ENCODE peak calls at places on chromosomes 4 and X, in four cellular contexts. A is BE2C; D is Panc1; C is CD8-positive, alpha-beta memory T cell. G is an unnamed sample.

GRCh38 chr4:64330143-64330542 is 79.1 kb downstream of the TECRL start:
- DNase-seq in C (no peak), D (no peak), A (no peak), G (no peak)

GRCh38 chr4:74266081-74266480 is 42.2 kb upstream of the EPGN start:
- DNase-seq in D (no peak), A (no peak), C (no peak), G (no peak)

GRCh38 chrX:31038585-31039326 is 33.1 kb downstream of the FTHL17 start:
- DNase-seq in C (no peak), D (no peak), A (peak; percentile 52), G (no peak)

GRCh38 chrX:119121341-119121740 is 6.3 kb downstream of the KIAA1210 start:
- DNase-seq in C (no peak), A (no peak), D (no peak), G (no peak)

GRCh38 chr4:173504181-173504503 is 25.9 kb downstream of the HAND2 start:
- DNase-seq in A (peak; percentile 55), C (no peak), D (no peak), G (no peak)

GRCh38 chrX:139077303-139078131 is 366.0 kb upstream of the FGF13 start:
- DNase-seq in D (peak; percentile 51), A (no peak), C (no peak), G (no peak)

GRCh38 chrX:118352566-118352965 is 6.7 kb downstream of the WDR44 start:
- DNase-seq in D (no peak), C (no peak), A (no peak), G (no peak)

GRCh38 chr4:76212851-76213414 is 691 bp downstream of the SCARB2 start:
- DNase-seq in A (no peak), D (no peak), C (peak; percentile 80), G (peak; percentile 46)

GRCh38 chr4:122044496-122044895 is 92.6 kb upstream of the TRPC3 start:
- DNase-seq in A (no peak), C (no peak), D (no peak), G (no peak)

GRCh38 chrX:71168134-71168533 is 23.5 kb downstream of the NLGN3 start:
- DNase-seq in D (no peak), A (no peak), C (no peak), G (no peak)
- H3K27me3 ChIP-seq in D (no peaks in the 10 kb centered on the region), A (no peaks in the 10 kb centered on the region), C (no peaks in the 10 kb centered on the region), G (no peaks in the 10 kb centered on the region)

GRCh38 chrX:16638533-16638932 is 11.4 kb upstream of the S100G start:
- DNase-seq in C (no peak), A (no peak), D (no peak), G (no peak)
- H3K27me3 ChIP-seq in C (no peaks in the 10 kb centered on the region), A (no peaks in the 10 kb centered on the region), D (no peaks in the 10 kb centered on the region), G (no peaks in the 10 kb centered on the region)

DNA sequence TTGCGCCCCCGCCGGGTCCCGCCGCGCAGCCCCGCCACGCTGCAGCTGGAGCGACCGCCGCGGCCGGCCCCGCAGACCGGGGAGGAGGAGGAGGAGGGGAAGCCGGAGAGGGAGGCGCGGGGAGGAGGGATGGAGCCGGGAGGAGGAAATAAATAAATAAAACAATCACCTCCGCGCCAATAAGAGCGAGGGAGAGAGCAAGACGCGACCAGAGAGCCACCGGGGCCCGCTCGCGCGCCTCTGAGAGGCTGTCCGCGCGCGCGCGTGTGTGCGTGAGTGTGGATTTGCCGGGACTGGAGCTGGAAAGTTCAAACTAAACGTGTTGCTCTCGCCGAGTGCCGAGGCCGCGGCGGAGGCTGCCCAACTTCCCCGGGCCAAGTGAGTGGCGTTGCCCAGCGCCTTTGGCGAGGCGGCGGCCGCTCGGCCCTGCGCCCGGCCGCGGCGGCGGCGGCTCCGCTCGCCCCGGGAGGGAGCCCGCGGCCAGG is 2184.4 kb upstream of the TENM3 start:
- DNase-seq in D (no peak), A (peak; percentile 75), C (no peak), G (no peak)
- H3K27me3 ChIP-seq in D (no peaks in the 10 kb centered on the region), A (no peaks in the 10 kb centered on the region), C (no peaks in the 10 kb centered on the region), G (peaks cover 41% of the 10 kb centered on the region)

GRCh38 chr4:1863297-1864033 is 7.5 kb upstream of the LETM1 start:
- DNase-seq in A (no peak), D (no peak), C (no peak), G (no peak)
- H3K27me3 ChIP-seq in A (no peaks in the 10 kb centered on the region), D (no peaks in the 10 kb centered on the region), C (no peaks in the 10 kb centered on the region), G (no peaks in the 10 kb centered on the region)

DNA sequence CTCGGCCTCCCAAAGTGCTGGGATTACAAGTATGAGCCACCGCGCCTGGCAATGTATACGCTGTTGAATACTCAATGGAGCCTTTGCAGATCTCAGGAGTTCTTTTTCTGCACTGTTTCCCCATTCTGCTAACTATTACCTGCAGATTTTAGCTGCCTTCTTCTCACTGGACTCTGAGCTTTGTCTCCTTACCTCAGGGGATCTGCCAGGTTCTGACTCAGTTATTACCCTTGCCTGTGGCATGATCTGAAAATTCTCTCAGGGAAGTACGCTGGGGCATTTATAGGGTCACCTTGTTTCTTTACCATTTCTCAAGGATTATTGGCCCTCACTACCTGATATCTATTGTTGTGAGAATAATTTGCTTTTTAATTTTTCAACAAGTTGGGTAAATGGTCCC is 56.6 kb upstream of the MAGED1 start:
- DNase-seq in D (no peak), A (no peak), C (no peak), G (no peak)
- H3K27me3 ChIP-seq in D (no peaks in the 10 kb centered on the region), A (no peaks in the 10 kb centered on the region), C (no peaks in the 10 kb centered on the region), G (no peaks in the 10 kb centered on the region)

GRCh38 chrX:39427492-39428289 is 626.4 kb downstream of the MID1IP1 start:
- DNase-seq in D (no peak), C (no peak), A (no peak), G (peak; percentile 26)

GRCh38 chrX:39437670-39438441 is 636.6 kb downstream of the MID1IP1 start:
- DNase-seq in D (no peak), C (no peak), A (no peak), G (no peak)

DNA sequence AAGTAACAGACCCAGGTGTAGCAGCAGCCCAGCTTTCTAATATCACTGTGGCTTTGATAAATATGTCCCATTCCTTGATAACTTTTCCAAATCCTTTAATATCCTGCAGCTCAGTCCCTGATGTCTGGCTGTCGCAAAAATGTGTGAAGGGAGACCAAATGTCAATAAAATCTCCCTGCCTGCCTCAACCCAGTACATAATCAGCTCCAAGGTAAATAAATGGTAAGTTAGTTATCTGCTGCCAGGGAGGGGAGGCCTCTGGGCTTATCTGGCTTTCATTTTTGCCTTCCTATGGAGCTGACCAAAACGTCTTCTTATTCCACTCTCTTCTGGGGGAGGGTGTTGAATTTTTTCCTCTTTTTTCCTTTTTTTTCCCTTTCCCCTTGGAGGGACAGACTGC is 630.6 kb downstream of the MID1IP1 start:
- DNase-seq in D (no peak), A (no peak), C (no peak), G (no peak)
- H3K27me3 ChIP-seq in D (no peaks in the 10 kb centered on the region), A (no peaks in the 10 kb centered on the region), C (no peaks in the 10 kb centered on the region), G (no peaks in the 10 kb centered on the region)

GRCh38 chrX:18949902-18950301 is 34.0 kb downstream of the PHKA2 start:
- DNase-seq in C (no peak), D (no peak), A (no peak), G (no peak)

GRCh38 chrX:18941896-18942295 is 42.0 kb downstream of the PHKA2 start:
- DNase-seq in C (no peak), D (no peak), A (no peak), G (no peak)

GRCh38 chrX:18946157-18946556 is 37.8 kb downstream of the PHKA2 start:
- DNase-seq in A (no peak), D (no peak), C (no peak), G (no peak)

GRCh38 chrX:18944482-18944881 is 39.4 kb downstream of the PHKA2 start:
- DNase-seq in C (no peak), D (no peak), A (no peak), G (no peak)

DNA sequence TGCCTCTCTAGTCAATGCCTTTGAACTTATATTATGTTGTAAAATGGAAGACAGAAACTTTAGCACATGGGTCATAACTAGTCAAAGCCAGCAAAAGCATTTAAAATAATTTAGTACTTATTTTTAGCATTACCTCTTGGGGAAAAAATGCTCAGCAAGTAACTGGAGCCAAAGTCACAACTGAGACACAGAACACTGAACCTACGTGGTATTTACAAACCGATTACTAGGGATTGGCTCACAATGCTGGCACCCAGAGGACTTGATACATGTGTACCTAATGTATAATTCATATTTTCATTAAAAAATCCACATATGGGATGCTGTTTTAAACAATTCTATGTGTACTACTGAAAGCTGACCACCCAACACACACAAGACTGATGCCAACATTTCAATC is 38.4 kb downstream of the PHKA2 start:
- DNase-seq in A (no peak), C (no peak), D (no peak), G (no peak)
- H3K27me3 ChIP-seq in A (no peaks in the 10 kb centered on the region), C (no peaks in the 10 kb centered on the region), D (no peaks in the 10 kb centered on the region), G (no peaks in the 10 kb centered on the region)

GRCh38 chrX:153824348-153824747 is 6.0 kb downstream of the PDZD4 start:
- DNase-seq in C (no peak), D (no peak), A (no peak), G (no peak)

GRCh38 chrX:153828308-153828707 is 2.0 kb downstream of the PDZD4 start:
- DNase-seq in C (no peak), A (no peak), D (no peak), G (no peak)

GRCh38 chrX:153827016-153827415 is 3.3 kb downstream of the PDZD4 start:
- DNase-seq in A (no peak), D (no peak), C (no peak), G (no peak)

GRCh38 chrX:153827903-153828302 is 2.4 kb downstream of the PDZD4 start:
- DNase-seq in A (no peak), D (no peak), C (no peak), G (no peak)

DNA sequence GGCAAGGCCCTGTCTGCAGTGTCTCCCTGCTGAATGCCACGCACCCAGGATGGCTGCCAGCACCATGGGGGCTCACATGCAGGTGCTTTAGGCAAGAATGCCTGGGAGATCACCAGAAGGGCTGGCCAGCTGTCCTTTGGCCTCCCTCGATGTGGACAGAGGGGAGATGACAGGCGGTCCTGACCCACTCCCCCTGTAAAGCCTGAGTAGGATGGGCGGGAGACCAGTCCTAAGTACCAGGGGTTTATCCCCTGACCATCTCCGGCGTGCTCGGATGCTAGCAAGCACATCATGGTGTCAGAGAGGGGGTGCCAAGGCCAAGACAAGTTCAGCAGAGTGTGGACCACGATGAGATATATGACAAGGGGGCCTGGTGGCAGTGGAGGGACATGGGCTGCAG is 5.3 kb downstream of the PDZD4 start:
- DNase-seq in A (no peak), D (no peak), C (no peak), G (no peak)
- H3K27me3 ChIP-seq in A (no peaks in the 10 kb centered on the region), D (no peaks in the 10 kb centered on the region), C (no peaks in the 10 kb centered on the region), G (no peaks in the 10 kb centered on the region)

GRCh38 chrX:12890467-12890866 is 16.0 kb upstream of the TLR8 start:
- DNase-seq in A (no peak), D (no peak), C (no peak), G (no peak)
- H3K27me3 ChIP-seq in A (no peaks in the 10 kb centered on the region), D (no peaks in the 10 kb centered on the region), C (no peaks in the 10 kb centered on the region), G (no peaks in the 10 kb centered on the region)

GRCh38 chr4:2040391-2041233 is 18.5 kb upstream of the NAT8L start:
- DNase-seq in A (no peak), C (peak; percentile 8), D (no peak), G (no peak)

GRCh38 chr4:2042207-2042946 is 16.8 kb upstream of the NAT8L start:
- DNase-seq in C (peak; percentile 33), D (no peak), A (peak; percentile 52), G (no peak)

GRCh38 chr4:2043396-2044118 is 15.6 kb upstream of the NAT8L start:
- DNase-seq in D (no peak), C (no peak), A (no peak), G (no peak)

GRCh38 chr4:2042947-2043395 is 16.2 kb upstream of the NAT8L start:
- DNase-seq in D (no peak), A (no peak), C (no peak), G (no peak)

GRCh38 chr4:2041234-2042130 is 17.6 kb upstream of the NAT8L start:
- DNase-seq in A (peak; percentile 91), C (peak; percentile 74), D (peak; percentile 2), G (peak; percentile 77)
- H3K27me3 ChIP-seq in A (peaks cover 36% of the 10 kb centered on the region), C (peaks cover 7% of the 10 kb centered on the region), D (no peaks in the 10 kb centered on the region), G (peaks cover 13% of the 10 kb centered on the region)